ENCODE peak calls at places on chromosomes 7 and 10, in four cellular contexts. S is BE2C, T is endodermal cell, Y is cardiac muscle cell. D is an unnamed sample. For H3K9me3, the result is how much of the 10 kb centered on the place peaks cover.

GRCh38 chr10:104580774-104581675 is 60.1 kb upstream of the SORCS3 start:
- DNase-seq in Y (peak), S (peak), T (peak), D (peak)

GRCh38 chr7:133364959-133365680 is 112.2 kb downstream of the EXOC4 start:
- DNase-seq in T (no peak), S (no peak), Y (no peak), D (no peak)

GRCh38 chr7:15130666-15131541 is 228.4 kb upstream of the DGKB start:
- DNase-seq in S (no peak), Y (no peak), T (no peak), D (no peak)

GRCh38 chr7:138872576-138872975 is 74.6 kb upstream of the ATP6V0A4 start:
- DNase-seq in Y (no peak), S (no peak), T (no peak), D (no peak)

GRCh38 chr10:100209303-100209702 is 20.1 kb downstream of the CHUK start:
- DNase-seq in S (no peak), T (no peak), Y (no peak), D (no peak)

GRCh38 chr7:46603296-46603701 is 682.2 kb upstream of the IGFBP3 start:
- DNase-seq in S (no peak), T (no peak), Y (peak), D (no peak)

GRCh38 chr10:79452174-79452611 is 6.8 kb upstream of the ZCCHC24 start:
- DNase-seq in T (peak), Y (no peak), S (no peak), D (no peak)

GRCh38 chr10:124092270-124093075 is 925 bp downstream of the CHST15 start:
- DNase-seq in T (peak), S (peak), Y (peak), D (peak)

GRCh38 chr7:153886506-153887391 is 165.4 kb upstream of the DPP6 start:
- DNase-seq in Y (peak), T (peak), S (peak), D (no peak)

GRCh38 chr7:22267989-22268615 is 88.9 kb downstream of the RAPGEF5 start:
- DNase-seq in Y (no peak), S (no peak), T (no peak), D (no peak)

GRCh38 chr7:98418636-98419315 is 17.9 kb upstream of the BAIAP2L1 start:
- DNase-seq in Y (no peak), T (peak), S (peak), D (no peak)

GRCh38 chr10:110548002-110548401 is 19.5 kb upstream of the SMC3 start:
- DNase-seq in T (peak), Y (no peak), S (no peak), D (no peak)

GRCh38 chr10:44457259-44457658 is 72.4 kb upstream of the CXCL12 start:
- DNase-seq in S (no peak), T (no peak), Y (no peak), D (no peak)
- TF ChIP-seq CTCF in S (peak), T (peak), Y (peak), D (no peak)

GRCh38 chr7:158327012-158327411 is 260.6 kb downstream of the PTPRN2 start:
- DNase-seq in T (peak), Y (no peak), S (no peak), D (no peak)

GRCh38 chr7:158328376-158329013 is 259.1 kb downstream of the PTPRN2 start:
- DNase-seq in S (no peak), Y (no peak), T (peak), D (no peak)

GRCh38 chr7:158327571-158328180 is 259.9 kb downstream of the PTPRN2 start:
- DNase-seq in S (no peak), T (peak), Y (no peak), D (no peak)

GRCh38 chr7:158329014-158329610 is 258.5 kb downstream of the PTPRN2 start:
- DNase-seq in T (peak), Y (no peak), S (no peak), D (no peak)

DNA sequence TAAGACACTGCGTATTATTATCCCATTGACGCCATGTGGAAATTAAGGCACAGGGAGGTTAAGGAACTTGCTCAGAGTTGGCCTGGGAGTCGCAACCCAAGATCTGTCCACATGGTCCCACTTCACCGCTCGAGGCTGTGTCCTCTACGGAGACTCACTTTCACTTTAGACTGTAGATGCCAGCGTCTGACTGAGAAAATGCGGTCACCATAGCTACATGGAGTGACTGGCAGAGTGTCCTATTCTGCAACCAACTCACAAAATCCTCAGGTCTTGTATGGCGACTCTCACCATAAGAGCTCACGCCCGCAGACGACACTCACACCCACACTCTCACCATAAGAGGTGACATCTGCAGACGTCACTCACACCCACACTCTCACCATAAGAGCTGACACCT is 257.9 kb downstream of the PTPRN2 start:
- DNase-seq in S (no peak), T (peak), Y (no peak), D (no peak)
- H3K9me3 ChIP-seq in S (under half), T (half or more), Y (under half), D (under half)

DNA sequence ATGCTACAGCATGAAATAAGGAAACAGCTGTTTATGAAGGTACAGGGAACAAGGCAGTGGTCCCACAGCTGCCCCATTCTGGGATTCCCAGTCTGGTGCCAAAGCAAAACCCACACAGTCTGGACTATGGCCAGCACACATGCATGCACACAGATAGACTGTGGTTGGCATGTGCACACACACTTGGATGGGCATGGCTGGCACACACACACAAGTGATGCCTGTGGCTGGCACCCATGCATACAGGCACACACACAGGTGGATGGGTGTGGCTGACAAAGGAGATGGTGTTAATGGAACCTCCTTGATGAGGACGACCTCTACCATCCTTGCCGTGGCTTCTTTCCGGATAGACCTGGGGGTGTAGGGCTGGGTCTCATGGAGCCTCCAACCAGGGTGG is 114.0 kb upstream of the LYZL2 start:
- DNase-seq in T (no peak), Y (no peak), S (no peak), D (no peak)
- TF ChIP-seq CTCF in T (no peak), Y (no peak), S (no peak), D (no peak)

GRCh38 chr7:158382363-158382988 is 205.1 kb downstream of the PTPRN2 start:
- DNase-seq in Y (no peak), S (no peak), T (no peak), D (no peak)

GRCh38 chr7:158381956-158382355 is 205.7 kb downstream of the PTPRN2 start:
- DNase-seq in Y (no peak), S (no peak), T (no peak), D (no peak)

GRCh38 chr7:158375034-158375433 is 212.6 kb downstream of the PTPRN2 start:
- DNase-seq in Y (no peak), T (no peak), S (no peak), D (no peak)

GRCh38 chr7:158377800-158378623 is 209.6 kb downstream of the PTPRN2 start:
- DNase-seq in T (no peak), S (no peak), Y (no peak), D (no peak)

DNA sequence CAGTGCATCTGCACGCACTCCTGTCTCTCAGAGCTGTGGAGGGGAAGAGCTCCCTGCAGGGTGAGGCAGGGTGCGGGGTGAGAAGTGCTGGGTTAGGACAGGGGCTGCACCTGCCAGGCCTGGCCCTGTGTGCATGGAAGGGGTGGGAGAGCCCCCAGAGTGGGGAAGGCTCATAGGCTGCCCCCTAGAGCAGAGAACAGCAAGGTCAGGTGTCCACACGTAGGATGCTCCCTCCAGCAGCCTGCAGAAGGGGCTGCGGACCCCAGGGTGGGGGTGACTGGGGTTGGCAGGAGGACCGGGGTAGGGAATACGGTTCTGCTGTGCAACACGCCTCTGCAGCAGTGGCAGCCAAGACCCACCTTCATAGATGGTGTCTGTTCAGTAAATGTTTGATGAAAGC is 208.6 kb downstream of the PTPRN2 start:
- DNase-seq in T (no peak), S (no peak), Y (no peak), D (no peak)
- H3K9me3 ChIP-seq in T (half or more), S (under half), Y (under half), D (under half)

GRCh38 chr7:131302876-131303707 is 24.6 kb upstream of the MKLN1 start:
- DNase-seq in Y (no peak), S (no peak), T (peak), D (no peak)
- TF ChIP-seq CTCF in Y (peak), S (peak), T (peak), D (peak)

DNA sequence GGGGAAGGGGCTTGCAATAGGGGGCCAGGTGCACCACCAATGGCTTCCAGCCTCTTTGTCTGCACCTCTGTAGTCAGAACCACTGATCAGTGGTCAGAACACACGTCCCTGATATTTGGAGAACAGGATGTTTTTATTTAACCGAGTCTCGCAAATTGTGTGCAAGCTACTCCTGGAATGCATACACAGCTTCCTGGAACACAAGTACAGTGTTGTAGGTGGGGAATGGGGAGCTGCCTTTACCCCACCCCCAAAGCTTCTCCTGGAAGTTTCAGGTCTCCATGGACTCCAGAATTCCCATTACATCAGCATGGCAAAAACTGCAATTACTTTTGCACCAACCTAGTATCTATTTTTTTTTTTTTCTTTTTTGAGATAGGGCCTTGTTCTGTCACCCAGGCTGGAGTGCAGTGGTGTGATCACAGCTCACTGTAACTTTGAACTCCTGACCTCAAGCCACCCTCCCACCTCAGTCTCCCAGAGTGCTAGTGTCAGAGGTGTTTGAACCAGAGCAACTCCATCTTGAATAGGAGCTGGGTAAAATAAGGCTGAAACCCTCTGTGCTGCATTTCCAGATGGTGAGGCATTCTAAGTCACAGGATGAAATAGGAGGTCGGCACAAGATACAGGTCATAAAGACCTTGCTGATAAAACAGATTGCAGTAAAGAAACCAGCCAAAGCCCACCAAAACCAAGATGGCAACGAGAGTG is 374.0 kb downstream of the CALN1 start:
- DNase-seq in Y (no peak), S (no peak), T (no peak), D (no peak)
- H3K9me3 ChIP-seq in Y (under half), S (under half), T (under half), D (under half)

D was measured in heart right ventricle.